ENCODE peak calls at places on chromosomes 16 and 17, in six cellular contexts. P, Y, W, M, S and J are unnamed samples.

GRCh38 chr17:55722742-55723487 is at the start of gene TMEM100:
- DNase-seq in P (no peak), Y (peak), W (peak), M (no peak), S (no peak), J (peak)

GRCh38 chr17:75321506-75321905 is 32.3 kb upstream of the SLC25A19 start:
- DNase-seq in P (no peak), Y (no peak), W (no peak), M (no peak), S (no peak), J (no peak)

GRCh38 chr17:8867361-8867981 is at the start of gene PIK3R6:
- DNase-seq in P (no peak), Y (no peak), W (no peak), M (no peak), S (no peak), J (no peak)

GRCh38 chr16:21645261-21645721 is 7.1 kb downstream of the IGSF6 start:
- DNase-seq in P (no peak), Y (no peak), W (no peak), M (no peak), S (peak), J (peak)

GRCh38 chr17:49362723-49363117 is 670 bp upstream of the ZNF652 start:
- DNase-seq in P (no peak), Y (no peak), W (no peak), M (no peak), S (no peak), J (no peak)

GRCh38 chr16:54647731-54648221 is 282.9 kb upstream of the IRX5 start:
- DNase-seq in P (no peak), Y (no peak), W (no peak), M (no peak), S (no peak), J (peak)

GRCh38 chr17:65463242-65463641 is 98.2 kb downstream of the AXIN2 start:
- DNase-seq in P (no peak), Y (no peak), W (no peak), M (no peak), S (no peak), J (no peak)

GRCh38 chr16:35751191-35751941 is 2292.0 kb downstream of the TP53TG3F start:
- DNase-seq in P (no peak), Y (no peak), W (no peak), M (no peak), S (no peak), J (no peak)

GRCh38 chr16:75486666-75487313 is 8.5 kb downstream of the CHST6 start:
- DNase-seq in P (no peak), Y (no peak), W (no peak), M (no peak), S (peak), J (no peak)

GRCh38 chr16:75488322-75488721 is 6.9 kb downstream of the CHST6 start:
- DNase-seq in P (no peak), Y (no peak), W (no peak), M (no peak), S (no peak), J (no peak)

GRCh38 chr16:75485230-75486013 is 9.8 kb downstream of the CHST6 start:
- DNase-seq in P (no peak), Y (no peak), W (no peak), M (no peak), S (no peak), J (no peak)

GRCh38 chr16:75483222-75483621 is 12.0 kb downstream of the CHST6 start:
- DNase-seq in P (no peak), Y (no peak), W (no peak), M (no peak), S (no peak), J (no peak)

DNA sequence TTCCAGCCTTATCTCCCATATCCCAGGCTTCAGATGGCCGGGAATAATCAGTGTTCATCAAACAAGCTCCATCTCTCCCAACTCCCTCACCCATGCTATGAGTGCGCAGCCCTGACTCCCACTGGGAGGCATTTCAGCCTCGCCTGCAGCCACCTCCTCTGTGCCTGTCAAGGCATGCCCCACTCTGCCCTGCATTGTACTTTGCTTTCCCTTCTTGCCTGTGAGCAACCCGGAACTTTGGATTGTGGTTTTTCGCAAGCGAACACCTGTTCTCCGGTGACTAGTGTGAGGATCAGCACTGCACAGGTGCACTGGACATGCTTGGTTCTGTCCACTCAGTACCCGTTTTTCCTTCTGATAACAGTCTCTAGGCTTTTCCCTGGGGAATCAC is 9.2 kb downstream of the CHST6 start:
- DNase-seq in P (no peak), Y (no peak), W (no peak), M (no peak), S (no peak), J (no peak)
- TF ChIP-seq MYC in P (no peak), Y (no peak), W (no peak), M (no peak), S (no peak), J (no peak)

GRCh38 chr16:50326835-50327465 is 41.8 kb downstream of the BRD7 start:
- DNase-seq in P (peak), Y (peak), W (no peak), M (no peak), S (peak), J (peak)
- TF ChIP-seq POLR2A in P (no peak), Y (no peak), W (no peak), M (no peak), S (no peak), J (no peak)

DNA sequence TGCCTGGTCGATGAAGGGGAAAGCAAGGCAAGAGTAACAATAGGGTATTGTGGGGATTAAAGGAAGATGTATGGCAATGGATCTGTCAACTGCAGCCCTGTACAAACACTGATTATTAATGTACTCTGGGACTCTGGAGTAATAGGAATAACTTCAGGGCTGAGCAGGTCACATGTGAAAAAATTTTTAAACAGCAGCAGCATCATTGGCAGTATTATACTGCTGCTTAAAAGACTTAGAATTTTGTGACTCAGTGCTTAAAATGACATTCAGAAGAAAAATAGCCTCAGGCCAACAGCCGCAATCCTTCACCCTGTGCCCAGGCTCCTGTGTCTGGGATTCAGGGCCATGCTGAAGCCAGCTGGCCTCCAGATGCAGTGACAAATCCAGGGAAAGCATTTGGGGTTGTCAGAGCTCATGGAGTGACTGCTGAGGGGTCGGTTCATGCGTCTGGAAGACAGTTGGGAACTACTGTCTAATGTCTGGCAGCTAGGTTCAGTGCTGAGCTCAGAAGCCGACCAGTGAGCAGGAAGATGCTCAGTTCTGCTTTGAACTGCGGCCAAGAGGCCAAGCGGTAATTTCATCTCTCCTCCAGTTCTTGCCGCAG is 22.2 kb downstream of the TEX2 start:
- DNase-seq in P (no peak), Y (peak), W (peak), M (no peak), S (no peak), J (no peak)
- TF ChIP-seq MYC in P (no peak), Y (no peak), W (no peak), M (no peak), S (no peak), J (no peak)

DNA sequence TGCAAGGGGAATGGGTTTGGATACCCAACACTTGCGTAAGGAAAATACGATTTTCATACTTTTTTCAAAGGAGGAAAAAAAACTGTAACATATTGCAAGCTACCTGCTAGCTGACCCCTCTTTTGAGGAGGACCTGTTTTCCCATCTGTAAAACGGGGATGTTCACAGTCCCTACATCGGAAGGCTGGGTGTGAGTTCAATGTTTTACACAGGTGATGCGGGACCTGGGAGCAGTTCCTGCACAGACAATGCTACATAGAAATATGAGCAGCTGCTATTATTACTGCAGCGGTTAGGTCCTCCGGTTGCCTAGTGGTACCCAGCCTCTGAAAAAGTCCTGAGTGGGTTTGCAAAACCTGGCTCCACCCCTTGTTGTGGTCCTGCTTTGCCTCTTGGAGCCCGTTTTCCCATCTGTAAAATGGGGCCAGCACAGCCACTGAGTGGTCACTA is 3.5 kb downstream of the SOCS1 start:
- DNase-seq in P (no peak), Y (no peak), W (no peak), M (no peak), S (no peak), J (no peak)
- TF ChIP-seq POLR2A in P (no peak), Y (no peak), W (no peak), M (no peak), S (no peak), J (no peak)

DNA sequence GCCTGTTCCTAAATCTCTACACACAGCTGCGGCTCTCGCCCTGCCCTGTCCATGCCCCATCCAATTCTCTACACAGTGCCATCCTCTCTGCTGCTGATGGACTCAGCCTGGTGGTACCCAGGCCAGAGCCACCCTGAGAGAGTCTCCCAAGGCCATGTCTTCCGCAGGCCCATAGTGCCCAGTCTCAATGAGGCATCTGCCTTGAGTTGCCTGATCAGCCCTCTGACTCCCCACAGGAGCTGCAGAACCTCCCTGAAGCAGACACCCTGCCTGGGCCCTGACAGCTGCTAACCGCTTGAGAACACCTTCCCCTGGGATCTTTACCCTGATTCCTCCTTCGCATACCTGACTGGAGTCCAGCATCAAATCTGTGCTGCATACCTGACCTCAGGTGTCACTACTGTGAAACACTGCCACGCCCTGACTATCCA is 13.3 kb downstream of the TSPOAP1 start:
- DNase-seq in P (no peak), Y (no peak), W (no peak), M (no peak), S (no peak), J (no peak)
- TF ChIP-seq MYC in P (no peak), Y (no peak), W (no peak), M (no peak), S (no peak), J (no peak)

GRCh38 chr17:44218344-44219125 is 940 bp downstream of the UBTF start:
- DNase-seq in P (peak), Y (peak), W (peak), M (peak), S (no peak), J (peak)
- TF ChIP-seq POLR2A in P (peak), Y (no peak), W (peak), M (peak), S (no peak), J (peak)

DNA sequence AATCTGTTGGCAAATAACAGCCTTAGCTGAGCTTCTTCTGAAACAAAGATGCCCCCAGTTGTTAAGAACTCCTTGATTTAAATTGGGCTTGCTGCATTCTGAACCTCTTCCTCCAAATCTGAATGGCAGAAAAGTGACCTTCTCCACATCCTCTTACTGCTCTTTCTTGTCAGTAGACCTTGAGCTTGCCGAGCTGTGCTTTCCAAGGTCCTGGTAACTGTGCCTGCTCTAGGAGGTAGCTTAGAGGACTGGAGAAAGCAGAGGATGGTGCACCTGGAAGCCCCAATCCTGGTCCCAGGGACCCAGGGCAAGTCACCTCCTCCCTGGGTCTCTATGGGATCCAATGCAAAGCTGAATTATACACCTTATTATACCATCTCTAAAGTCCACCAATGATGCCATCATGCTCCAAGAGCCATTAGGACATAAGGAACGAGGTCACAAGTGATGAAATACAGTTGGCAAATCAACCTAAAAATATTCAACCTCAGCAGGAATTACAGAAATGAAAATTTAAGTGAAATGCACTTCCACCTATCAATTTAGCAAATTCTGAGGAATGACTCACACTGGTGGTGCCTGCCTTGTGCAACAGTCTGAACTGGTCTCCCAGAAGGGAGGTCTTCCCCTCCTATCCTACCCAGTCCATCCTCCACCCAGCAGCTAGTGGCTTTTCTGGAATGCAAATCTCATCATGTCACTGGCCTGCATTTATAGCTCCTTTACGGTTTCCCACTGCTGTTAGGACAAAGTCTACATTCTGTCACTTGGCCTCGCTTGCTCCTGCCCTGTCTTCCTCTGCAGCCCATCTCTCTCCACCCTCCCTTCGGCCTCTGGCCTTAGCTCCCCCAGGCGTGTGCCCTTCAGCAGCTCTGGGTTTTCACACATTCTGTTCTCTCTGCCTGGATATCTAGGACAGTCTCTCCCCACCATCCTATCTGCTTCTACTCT is 36.6 kb downstream of the TOM1L2 start:
- DNase-seq in P (peak), Y (no peak), W (no peak), M (peak), S (no peak), J (peak)
- TF ChIP-seq MYC in P (no peak), Y (no peak), W (no peak), M (no peak), S (no peak), J (no peak)

DNA sequence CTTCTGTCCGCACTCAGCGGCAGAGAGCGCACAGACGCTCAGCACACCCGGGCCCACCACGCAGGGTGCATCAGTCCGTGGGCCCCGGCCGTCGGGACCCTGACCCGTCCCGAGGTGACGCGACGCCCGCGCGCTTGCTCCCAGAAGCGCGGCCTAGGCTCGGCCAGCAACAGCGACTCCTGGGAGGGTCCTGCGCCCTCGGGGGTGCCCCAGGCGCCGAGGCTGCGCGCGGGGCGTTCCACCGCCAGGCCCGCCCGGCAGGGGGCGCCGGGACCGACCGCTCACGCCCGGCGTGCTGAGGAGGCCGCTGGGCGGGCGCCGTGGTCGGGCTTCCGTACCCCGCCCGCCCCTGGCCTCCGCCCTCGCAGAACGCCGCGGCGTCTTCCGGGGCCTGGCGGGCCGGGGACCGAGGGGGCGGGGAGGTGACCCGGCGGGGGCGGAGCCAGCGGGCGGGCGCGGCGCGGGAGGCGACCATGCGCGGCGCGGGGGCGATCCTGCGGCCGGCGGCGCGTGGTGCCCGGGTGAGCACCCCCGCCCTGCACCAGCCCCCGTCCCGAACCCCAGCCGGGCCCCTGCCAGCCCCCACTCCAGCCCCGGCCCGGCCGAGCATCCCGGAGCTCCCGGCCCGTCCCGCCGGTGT is at the start of gene CISD3:
- DNase-seq in P (peak), Y (peak), W (peak), M (peak), S (no peak), J (peak)
- TF ChIP-seq POLR2A in P (peak), Y (no peak), W (peak), M (peak), S (peak), J (peak)

GRCh38 chr16:46638947-46639925 is 18.1 kb upstream of the SHCBP1 start:
- DNase-seq in P (no peak), Y (no peak), W (no peak), M (no peak), S (no peak), J (no peak)
- TF ChIP-seq MYC in P (no peak), Y (no peak), W (no peak), M (no peak), S (no peak), J (no peak)